ENCODE peak calls at places on chromosomes 1 and 21, in four cellular contexts. L is RWPE2, V is uterus, D is breast epithelium. N is an unnamed sample.

GRCh38 chr1:19354531-19354981 is 42.4 kb downstream of the SLC66A1 start:
- DNase-seq in V (no peak), D (no peak), L (no peak), N (no peak)

GRCh38 chr1:228434674-228435073 is 18.0 kb upstream of the TRIM17 start:
- DNase-seq in V (no peak), D (no peak), L (no peak), N (no peak)

GRCh38 chr1:16126160-16126559 is 29.7 kb downstream of the EPHA2 start:
- DNase-seq in V (no peak), L (peak; percentile 43), D (no peak), N (no peak)

GRCh38 chr1:1144122-1144842 is 28.4 kb upstream of the C1orf159 start:
- DNase-seq in D (no peak), V (no peak), L (no peak), N (peak; percentile 46)

GRCh38 chr1:10564063-10564462 is 89.3 kb downstream of the PEX14 start:
- DNase-seq in L (no peak), D (no peak), V (no peak), N (no peak)

GRCh38 chr1:179042087-179042486 is 16.4 kb downstream of the FAM20B start:
- DNase-seq in V (no peak), L (no peak), D (no peak), N (no peak)

GRCh38 chr1:63307196-63307794 is 15.1 kb upstream of the FOXD3 start:
- DNase-seq in L (no peak), D (no peak), V (no peak), N (no peak)

GRCh38 chr1:236535656-236536293 is 12.0 kb downstream of the LGALS8 start:
- DNase-seq in D (no peak), V (no peak), L (no peak), N (no peak)

GRCh38 chr1:51719146-51719545 is 102.3 kb downstream of the OSBPL9 start:
- DNase-seq in L (no peak), V (no peak), D (no peak), N (no peak)

GRCh38 chr1:56547977-56548376 is 31.4 kb downstream of the PLPP3 start:
- DNase-seq in L (no peak), D (peak; percentile 76), V (no peak), N (no peak)

GRCh38 chr1:7255303-7256058 is 470.2 kb downstream of the CAMTA1 start:
- DNase-seq in D (no peak), V (no peak), L (no peak), N (no peak)

GRCh38 chr1:235366286-235366685 is 941 bp upstream of the TBCE start:
- DNase-seq in D (no peak), V (no peak), L (no peak), N (no peak)

GRCh38 chr1:202105571-202106339 is 17.0 kb upstream of the GPR37L1 start:
- DNase-seq in V (no peak), L (no peak), D (peak; percentile 57), N (no peak)

GRCh38 chr1:3680488-3681230 is 28.3 kb downstream of the TP73 start:
- DNase-seq in V (no peak), D (no peak), L (no peak), N (no peak)

GRCh38 chr1:236540813-236541465 is 17.2 kb downstream of the LGALS8 start:
- DNase-seq in V (no peak), L (no peak), D (no peak), N (no peak)

GRCh38 chr1:61743716-61744620 is 1.7 kb downstream of the PATJ start:
- DNase-seq in V (no peak), L (no peak), D (no peak), N (no peak)

GRCh38 chr1:189027509-189027908 is 1450.2 kb downstream of the BRINP3 start:
- DNase-seq in L (no peak), V (no peak), D (no peak), N (no peak)

GRCh38 chr1:2914702-2915101 is 106.6 kb upstream of the ACTRT2 start:
- DNase-seq in L (no peak), D (no peak), V (no peak), N (no peak)

GRCh38 chr21:39660596-39660995 is 47.9 kb downstream of the B3GALT5 start:
- DNase-seq in L (no peak), V (peak; percentile 59), D (peak; percentile 72), N (no peak)

DNA sequence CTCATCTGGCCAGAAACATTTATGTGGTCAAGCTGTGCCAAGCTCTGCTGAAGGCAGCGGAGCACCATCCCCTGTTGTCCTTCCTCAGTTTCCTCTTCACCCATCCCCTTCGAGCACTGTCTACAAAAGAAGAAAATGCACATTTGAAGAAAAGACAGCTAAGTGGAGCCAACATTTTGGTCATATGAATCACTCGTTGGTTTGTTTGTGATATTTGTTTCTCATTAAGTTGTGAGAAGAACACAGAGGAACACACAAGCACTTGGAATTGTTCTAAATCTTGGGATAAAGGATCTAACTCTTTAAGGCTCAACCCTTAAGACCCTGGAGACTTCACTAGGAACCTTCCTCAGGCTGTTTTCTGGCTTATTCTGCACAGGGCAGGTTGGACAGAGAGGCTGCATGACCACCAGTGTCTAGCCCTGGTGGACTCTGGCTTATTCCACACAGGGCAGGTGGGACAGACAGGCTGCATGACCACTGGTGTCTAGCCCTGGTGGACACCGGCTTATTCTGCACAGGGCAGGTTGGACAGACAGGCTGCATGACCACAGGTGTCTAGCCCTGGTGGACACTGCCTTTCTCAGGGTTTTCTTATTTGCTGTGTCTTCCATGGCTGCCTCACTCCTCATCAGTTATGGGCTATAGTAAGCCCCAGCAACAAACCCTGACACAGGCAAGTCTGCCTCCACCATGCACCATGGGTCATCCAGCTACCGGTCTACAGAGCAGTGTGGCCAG is 35.3 kb upstream of the COL6A2 start:
- DNase-seq in L (no peak), V (no peak), D (no peak), N (no peak)
- H3K4me1 ChIP-seq in L (peaks cover 3% of the 10 kb centered on the region), V (peaks cover 21% of the 10 kb centered on the region), D (peaks cover 5% of the 10 kb centered on the region), N (no peaks in the 10 kb centered on the region)

GRCh38 chr1:30388386-30388785 is 335.0 kb downstream of the MATN1 start:
- DNase-seq in L (no peak), V (no peak), D (no peak), N (no peak)
- H3K27me3 ChIP-seq in L (peaks cover 13% of the 10 kb centered on the region), V (peaks cover 5% of the 10 kb centered on the region), D (peaks cover 6% of the 10 kb centered on the region), N (no peaks in the 10 kb centered on the region)

GRCh38 chr1:156238248-156238647 is 3.7 kb upstream of the BGLAP start:
- DNase-seq in V (no peak), D (no peak), L (no peak), N (no peak)
- H3K4me3 ChIP-seq in V (no peak overlapping the region), D (no peak overlapping the region), L (no peak overlapping the region), N (no peak overlapping the region)

DNA sequence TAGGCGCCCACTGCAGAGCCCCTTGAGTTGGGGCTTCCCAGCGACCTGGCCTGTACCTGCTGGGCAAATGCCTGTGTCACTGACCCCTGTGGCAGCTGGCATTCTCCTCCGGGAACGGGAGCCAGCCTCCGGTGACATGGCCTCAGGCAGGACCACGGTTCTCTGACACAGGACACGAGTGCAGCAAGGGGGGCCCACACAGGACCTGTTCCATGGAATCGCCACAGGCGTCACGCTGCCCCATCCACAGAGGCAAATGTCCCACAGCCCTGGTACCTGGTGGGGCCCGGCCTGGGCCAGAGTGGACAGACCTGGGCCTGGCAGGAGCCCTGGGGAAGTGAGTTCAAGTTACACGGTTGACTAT is 2.6 kb downstream of the ITGB2 start:
- DNase-seq in V (no peak), D (no peak), L (no peak), N (no peak)
- H3K4me1 ChIP-seq in V (no peaks in the 10 kb centered on the region), D (peaks cover 5% of the 10 kb centered on the region), L (peaks cover 36% of the 10 kb centered on the region), N (peaks cover 63% of the 10 kb centered on the region)